ENCODE peak calls at places on chromosomes 6 and 20, in eight cellular contexts. T is HCT116, G is vagina, H is stomach, A is body of pancreas, V is IMR-90, S is tibial nerve, Y is heart left ventricle. C is an unnamed sample. For H3K4me1, the result is how much of the 10 kb centered on the place peaks cover.

GRCh38 chr20:59400666-59401065 is 100.3 kb downstream of the EDN3 start:
- DNase-seq in H (no peak), T (no peak), S (no peak), Y (no peak), V (no peak), G (no peak), A (no peak), C (no peak)

GRCh38 chr6:105209950-105210706 is 30.3 kb upstream of the POPDC3 start:
- DNase-seq in S (no peak), T (peak), A (no peak), H (no peak), V (peak), Y (no peak), G (no peak), C (no peak)

GRCh38 chr6:120407696-120408095 is 926.6 kb downstream of the TBC1D32 start:
- DNase-seq in S (no peak), V (no peak), A (no peak), Y (no peak), T (no peak), G (no peak), H (no peak), C (no peak)

GRCh38 chr6:17066610-17067009 is 35.2 kb upstream of the STMND1 start:
- DNase-seq in H (no peak), T (no peak), G (no peak), A (no peak), V (peak), S (no peak), Y (no peak), C (no peak)

GRCh38 chr6:112030965-112031660 is 22.8 kb upstream of the CCN6 start:
- DNase-seq in G (no peak), Y (no peak), H (no peak), V (no peak), S (no peak), A (no peak), T (no peak), C (no peak)

GRCh38 chr6:136783495-136784270 is 8.6 kb downstream of the MAP3K5 start:
- DNase-seq in S (no peak), T (no peak), Y (peak), H (no peak), G (no peak), V (no peak), A (peak), C (no peak)

GRCh38 chr6:30258204-30258603 is 45.0 kb upstream of the TRIM26 start:
- DNase-seq in Y (no peak), G (no peak), H (no peak), T (no peak), S (no peak), A (no peak), V (no peak), C (no peak)

GRCh38 chr6:105992315-105992961 is 93.7 kb upstream of the PRDM1 start:
- DNase-seq in S (peak), T (no peak), Y (peak), H (peak), V (peak), A (peak), G (no peak), C (peak)

GRCh38 chr6:100288311-100288710 is 176.4 kb downstream of the SIM1 start:
- DNase-seq in A (no peak), T (no peak), G (no peak), V (no peak), Y (no peak), S (no peak), H (no peak), C (no peak)

GRCh38 chr6:9412951-9413559 is 977.7 kb upstream of the SLC35B3 start:
- DNase-seq in T (peak), V (no peak), Y (no peak), G (no peak), H (peak), A (peak), S (no peak), C (no peak)

GRCh38 chr20:42559665-42560064 is 630.0 kb downstream of the PTPRT start:
- DNase-seq in T (no peak), Y (no peak), H (no peak), A (no peak), S (no peak), G (no peak), V (no peak), C (no peak)

GRCh38 chr20:22801528-22801927 is 217.2 kb upstream of the FOXA2 start:
- DNase-seq in V (no peak), H (no peak), T (no peak), A (no peak), S (no peak), G (no peak), Y (no peak), C (no peak)

GRCh38 chr20:46304361-46304760 is 3.9 kb downstream of the CDH22 start:
- DNase-seq in Y (no peak), G (no peak), A (no peak), T (no peak), S (no peak), H (no peak), V (peak), C (no peak)

GRCh38 chr6:40389176-40389767 is 197.9 kb downstream of the LRFN2 start:
- DNase-seq in H (no peak), G (no peak), Y (no peak), A (no peak), T (no peak), S (no peak), V (no peak), C (no peak)

GRCh38 chr6:129732034-129732433 is 22.1 kb upstream of the ARHGAP18 start:
- DNase-seq in V (no peak), Y (no peak), S (no peak), T (no peak), A (no peak), G (no peak), H (no peak), C (no peak)
- TF ChIP-seq POLR2A in V (no peak), Y (no peak), S (no peak), T (no peak), A (no peak), G (no peak), H (no peak), C (no peak)

DNA sequence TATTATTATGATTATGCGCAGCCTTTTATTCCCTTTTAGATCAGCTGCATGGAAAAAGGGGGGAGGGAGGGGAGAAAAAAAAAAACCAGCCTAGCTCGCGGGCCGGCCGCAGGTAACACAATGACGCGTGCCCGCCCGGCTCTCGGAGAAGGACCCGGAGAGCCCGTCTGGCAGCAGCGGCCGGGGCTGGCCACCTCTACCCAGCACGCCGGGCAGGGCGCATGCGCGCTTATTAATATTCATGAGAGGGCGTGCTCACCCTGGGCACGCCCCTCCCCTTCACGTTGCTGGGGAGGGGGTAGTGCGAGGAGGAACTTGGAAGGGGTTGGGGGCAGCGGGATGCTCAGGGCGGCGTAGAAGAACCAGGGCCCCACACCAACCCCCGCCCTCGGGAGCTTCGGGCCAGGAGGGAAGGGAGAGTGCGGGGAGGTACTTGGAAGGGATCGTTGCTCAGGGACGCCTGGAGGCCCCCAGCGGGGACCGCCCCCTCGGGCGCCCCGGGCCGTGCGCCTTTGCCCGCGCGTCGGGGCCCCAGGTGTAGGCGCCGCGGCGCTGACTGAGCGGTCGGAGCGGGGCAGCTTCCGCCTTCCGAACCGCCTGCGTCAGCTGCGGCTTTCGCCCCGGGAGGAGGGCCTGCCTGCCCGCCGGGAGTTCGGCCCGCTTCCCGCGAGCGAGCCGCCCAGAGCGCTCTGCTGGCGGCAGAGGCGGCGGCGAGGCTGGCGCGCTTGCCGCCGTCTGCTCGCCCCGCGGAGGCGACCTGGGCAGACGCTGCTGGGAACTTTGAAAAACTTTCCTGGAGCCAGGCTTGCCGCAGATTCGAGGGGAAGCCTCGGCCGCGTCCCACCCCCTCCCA is at the start of gene JAG1:
- DNase-seq in A (peak), S (peak), Y (peak), G (no peak), H (peak), T (peak), V (peak), C (peak)
- H3K27ac ChIP-seq in A (peak), S (peak), Y (peak), G (peak), H (peak), T (peak), V (peak), C (peak)

GRCh38 chr6:1417718-1418117 is 28.3 kb downstream of the FOXF2 start:
- DNase-seq in H (no peak), V (no peak), A (no peak), G (no peak), T (no peak), Y (no peak), S (no peak), C (no peak)
- H3K4me1 ChIP-seq in H (under half), V (under half), A (under half), G (under half), T (under half), Y (under half), S (under half), C (under half)

DNA sequence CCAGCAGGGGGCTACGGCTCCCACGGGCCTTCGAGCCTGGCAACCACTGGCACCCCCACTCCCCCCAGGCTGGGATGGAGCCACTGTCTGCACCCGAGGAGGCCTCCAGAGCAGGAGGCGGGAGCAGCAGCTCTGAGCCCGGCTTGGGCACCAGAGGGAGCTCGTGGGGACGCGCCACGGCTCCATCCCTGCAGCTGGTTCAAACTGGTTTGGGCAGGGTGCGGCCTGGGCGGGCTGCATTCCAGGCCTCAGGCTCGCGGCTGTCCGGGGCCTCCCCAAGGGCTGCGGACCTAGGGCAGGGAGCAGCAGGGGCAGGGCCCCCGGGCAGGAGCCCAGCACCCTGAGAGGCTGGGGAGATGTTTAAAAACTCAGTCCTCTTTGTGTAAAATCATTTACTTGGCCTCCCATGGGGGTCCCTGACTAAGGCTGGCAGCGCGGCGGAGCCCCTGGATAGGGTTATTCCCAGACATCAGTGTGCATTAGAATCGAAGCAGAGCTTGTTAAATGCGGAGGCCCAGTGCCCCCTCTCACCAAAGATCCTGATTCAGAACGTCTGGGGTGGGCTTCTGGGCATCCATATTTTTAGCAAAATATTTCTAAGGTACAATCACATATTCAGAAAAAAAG is 4.1 kb upstream of the BCAS4 start:
- DNase-seq in A (peak), S (peak), Y (peak), H (peak), G (no peak), T (peak), V (peak), C (peak)
- TF ChIP-seq POLR2A in A (no peak), S (peak), Y (no peak), H (no peak), G (no peak), T (peak), V (peak), C (no peak)

GRCh38 chr6:15330174-15330934 is 84.5 kb downstream of the JARID2 start:
- DNase-seq in H (no peak), A (no peak), T (no peak), G (no peak), Y (no peak), V (peak), S (no peak), C (no peak)
- H3K27ac ChIP-seq in H (no peak), A (no peak), T (no peak), G (no peak), Y (no peak), V (no peak), S (peak), C (no peak)

GRCh38 chr6:34914358-34914757 is 25.3 kb downstream of the ANKS1A start:
- DNase-seq in S (no peak), T (no peak), A (no peak), V (no peak), H (no peak), G (no peak), Y (no peak), C (no peak)
- H3K4me1 ChIP-seq in S (under half), T (under half), A (under half), V (under half), H (under half), G (under half), Y (half or more), C (under half)